ENCODE peak calls at places on chromosomes 11 and 22, in seven cellular contexts. One of them, this sample, is unnamed.

GRCh38 chr22:23888615-23889401 is 5.4 kb upstream of the MIF start:
- DNase-seq in stomach: no peak
- DNase-seq in transverse colon: no peak
- DNase-seq in IMR-90: peak
- DNase-seq in tibial nerve: no peak
- DNase-seq in esophagus muscularis mucosa: no peak
- DNase-seq in suprapubic skin: no peak
- DNase-seq in this sample: no peak

GRCh38 chr11:72781313-72782080 is 12.3 kb downstream of the STARD10 start:
- DNase-seq in suprapubic skin: no peak
- DNase-seq in transverse colon: peak
- DNase-seq in tibial nerve: no peak
- DNase-seq in IMR-90: no peak
- DNase-seq in stomach: peak
- DNase-seq in esophagus muscularis mucosa: no peak
- DNase-seq in this sample: no peak

GRCh38 chr11:59779487-59779886 is 24.3 kb downstream of the STX3 start:
- DNase-seq in tibial nerve: no peak
- DNase-seq in suprapubic skin: no peak
- DNase-seq in IMR-90: no peak
- DNase-seq in transverse colon: no peak
- DNase-seq in esophagus muscularis mucosa: no peak
- DNase-seq in stomach: no peak
- DNase-seq in this sample: no peak

GRCh38 chr22:46951973-46952372 is 189.5 kb downstream of the TBC1D22A start:
- DNase-seq in tibial nerve: no peak
- DNase-seq in IMR-90: no peak
- DNase-seq in esophagus muscularis mucosa: no peak
- DNase-seq in transverse colon: peak
- DNase-seq in suprapubic skin: peak
- DNase-seq in stomach: peak
- DNase-seq in this sample: peak

GRCh38 chr11:14638561-14638960 is 5.0 kb upstream of the PDE3B start:
- DNase-seq in tibial nerve: no peak
- DNase-seq in suprapubic skin: no peak
- DNase-seq in transverse colon: peak
- DNase-seq in IMR-90: no peak
- DNase-seq in stomach: no peak
- DNase-seq in esophagus muscularis mucosa: no peak
- DNase-seq in this sample: no peak

GRCh38 chr11:133907841-133908241 is 48.9 kb downstream of the IGSF9B start:
- DNase-seq in IMR-90: no peak
- DNase-seq in transverse colon: no peak
- DNase-seq in esophagus muscularis mucosa: no peak
- DNase-seq in stomach: no peak
- DNase-seq in suprapubic skin: no peak
- DNase-seq in tibial nerve: no peak
- DNase-seq in this sample: no peak

GRCh38 chr22:23264610-23265388 is 84.5 kb downstream of the BCR start:
- DNase-seq in stomach: peak
- DNase-seq in suprapubic skin: no peak
- DNase-seq in IMR-90: no peak
- DNase-seq in transverse colon: no peak
- DNase-seq in tibial nerve: no peak
- DNase-seq in esophagus muscularis mucosa: no peak
- DNase-seq in this sample: no peak

GRCh38 chr11:1827095-1827797 is 7.5 kb upstream of the SYT8 start:
- DNase-seq in tibial nerve: peak
- DNase-seq in suprapubic skin: no peak
- DNase-seq in transverse colon: peak
- DNase-seq in esophagus muscularis mucosa: no peak
- DNase-seq in IMR-90: peak
- DNase-seq in stomach: peak
- DNase-seq in this sample: peak

GRCh38 chr22:35688913-35689675 is 28.6 kb upstream of the APOL5 start:
- DNase-seq in esophagus muscularis mucosa: no peak
- DNase-seq in stomach: no peak
- DNase-seq in tibial nerve: no peak
- DNase-seq in suprapubic skin: no peak
- DNase-seq in IMR-90: peak
- DNase-seq in transverse colon: no peak
- DNase-seq in this sample: no peak

GRCh38 chr11:47233051-47233450 is 15.6 kb downstream of the ACP2 start:
- DNase-seq in esophagus muscularis mucosa: no peak
- DNase-seq in suprapubic skin: no peak
- DNase-seq in IMR-90: no peak
- DNase-seq in stomach: peak
- DNase-seq in transverse colon: no peak
- DNase-seq in tibial nerve: no peak
- DNase-seq in this sample: no peak

GRCh38 chr11:47233989-47234668 is 14.5 kb downstream of the ACP2 start:
- DNase-seq in esophagus muscularis mucosa: no peak
- DNase-seq in tibial nerve: no peak
- DNase-seq in suprapubic skin: no peak
- DNase-seq in transverse colon: peak
- DNase-seq in IMR-90: peak
- DNase-seq in stomach: no peak
- DNase-seq in this sample: peak

GRCh38 chr11:47234669-47235075 is 13.9 kb downstream of the ACP2 start:
- DNase-seq in transverse colon: peak
- DNase-seq in tibial nerve: no peak
- DNase-seq in stomach: peak
- DNase-seq in IMR-90: peak
- DNase-seq in esophagus muscularis mucosa: no peak
- DNase-seq in suprapubic skin: no peak
- DNase-seq in this sample: no peak

GRCh38 chr11:47236482-47236881 is 12.1 kb downstream of the ACP2 start:
- DNase-seq in IMR-90: peak
- DNase-seq in suprapubic skin: no peak
- DNase-seq in tibial nerve: no peak
- DNase-seq in stomach: no peak
- DNase-seq in transverse colon: no peak
- DNase-seq in esophagus muscularis mucosa: no peak
- DNase-seq in this sample: no peak

DNA sequence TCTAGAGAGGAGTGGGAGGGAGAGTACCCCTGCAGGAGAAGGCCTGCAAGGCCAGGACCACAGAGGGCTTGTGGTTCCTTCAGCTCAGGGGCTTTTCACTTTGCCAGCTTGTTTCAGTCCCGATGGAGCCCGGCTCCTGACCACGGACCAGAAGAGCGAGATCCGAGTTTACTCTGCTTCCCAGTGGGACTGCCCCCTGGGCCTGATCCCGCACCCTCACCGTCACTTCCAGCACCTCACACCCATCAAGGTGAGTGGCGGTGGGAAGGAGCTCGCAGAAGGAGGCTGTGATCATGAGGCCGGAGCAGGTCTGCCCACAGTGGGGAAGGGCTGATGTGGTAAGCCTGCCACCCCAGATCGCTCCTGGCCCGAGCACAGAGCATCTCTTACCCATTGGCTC is 13.5 kb downstream of the ACP2 start:
- DNase-seq in IMR-90: no peak
- DNase-seq in transverse colon: no peak
- DNase-seq in tibial nerve: no peak
- DNase-seq in stomach: no peak
- DNase-seq in suprapubic skin: no peak
- DNase-seq in esophagus muscularis mucosa: no peak
- DNase-seq in this sample: no peak
- TF ChIP-seq POLR2A in IMR-90: no peak
- TF ChIP-seq POLR2A in transverse colon: no peak
- TF ChIP-seq POLR2A in tibial nerve: no peak
- TF ChIP-seq POLR2A in stomach: no peak
- TF ChIP-seq POLR2A in suprapubic skin: no peak
- TF ChIP-seq POLR2A in esophagus muscularis mucosa: no peak
- TF ChIP-seq POLR2A in this sample: no peak

DNA sequence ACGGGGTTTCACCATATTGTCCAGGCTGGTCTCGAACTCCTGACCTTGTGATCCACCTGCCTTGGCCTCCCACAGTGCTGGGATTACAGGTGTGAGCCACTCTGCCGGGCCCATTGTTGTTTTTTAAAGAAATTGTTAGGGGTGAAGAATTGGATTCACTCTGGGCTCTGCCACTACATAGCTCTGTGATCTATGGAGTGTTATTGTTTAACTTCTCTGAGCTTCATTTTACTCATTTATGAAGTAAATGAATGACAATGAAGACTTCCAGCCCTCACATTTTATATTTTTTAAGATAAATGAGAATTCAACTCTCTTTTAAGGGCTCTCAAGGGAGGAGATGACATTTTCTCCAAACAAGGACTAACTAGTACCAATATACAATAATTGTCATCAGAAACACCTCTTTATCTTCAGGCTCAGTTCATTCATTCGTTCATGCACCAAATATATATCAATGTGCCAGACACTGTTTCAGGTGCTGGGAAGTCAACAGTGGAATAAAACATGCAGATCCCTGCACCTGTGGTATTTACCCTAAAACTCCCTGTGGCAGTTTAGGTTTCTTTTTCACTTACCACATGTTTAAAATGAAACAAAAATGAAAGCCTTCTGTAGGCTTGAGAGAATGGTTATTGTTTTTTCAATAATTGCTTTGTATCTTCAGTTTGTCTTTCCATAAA is 23.5 kb upstream of the GRAMD1B start:
- DNase-seq in tibial nerve: no peak
- DNase-seq in suprapubic skin: no peak
- DNase-seq in IMR-90: no peak
- DNase-seq in stomach: no peak
- DNase-seq in transverse colon: no peak
- DNase-seq in esophagus muscularis mucosa: no peak
- DNase-seq in this sample: no peak
- H3K4me3 ChIP-seq in tibial nerve: no peak
- H3K4me3 ChIP-seq in suprapubic skin: no peak
- H3K4me3 ChIP-seq in IMR-90: no peak
- H3K4me3 ChIP-seq in stomach: no peak
- H3K4me3 ChIP-seq in transverse colon: no peak
- H3K4me3 ChIP-seq in esophagus muscularis mucosa: no peak
- H3K4me3 ChIP-seq in this sample: no peak

GRCh38 chr11:6321961-6322362 is 1.7 kb upstream of the CAVIN3 start:
- DNase-seq in esophagus muscularis mucosa: no peak
- DNase-seq in tibial nerve: no peak
- DNase-seq in transverse colon: no peak
- DNase-seq in stomach: no peak
- DNase-seq in suprapubic skin: no peak
- DNase-seq in IMR-90: peak
- DNase-seq in this sample: no peak

GRCh38 chr11:6319879-6320410 is 356 bp downstream of the CAVIN3 start:
- DNase-seq in suprapubic skin: peak
- DNase-seq in tibial nerve: peak
- DNase-seq in esophagus muscularis mucosa: peak
- DNase-seq in stomach: peak
- DNase-seq in transverse colon: peak
- DNase-seq in IMR-90: peak
- DNase-seq in this sample: peak

GRCh38 chr11:6320411-6321207 is at the start of gene CAVIN3:
- DNase-seq in stomach: peak
- DNase-seq in suprapubic skin: peak
- DNase-seq in IMR-90: peak
- DNase-seq in transverse colon: peak
- DNase-seq in tibial nerve: peak
- DNase-seq in esophagus muscularis mucosa: peak
- DNase-seq in this sample: peak

GRCh38 chr11:6321356-6321755 is 1.1 kb upstream of the CAVIN3 start:
- DNase-seq in suprapubic skin: no peak
- DNase-seq in stomach: no peak
- DNase-seq in IMR-90: no peak
- DNase-seq in esophagus muscularis mucosa: no peak
- DNase-seq in tibial nerve: no peak
- DNase-seq in transverse colon: no peak
- DNase-seq in this sample: peak

GRCh38 chr11:6319001-6319878 is 1.1 kb downstream of the CAVIN3 start:
- DNase-seq in suprapubic skin: no peak
- DNase-seq in esophagus muscularis mucosa: no peak
- DNase-seq in transverse colon: peak
- DNase-seq in stomach: peak
- DNase-seq in IMR-90: peak
- DNase-seq in tibial nerve: no peak
- DNase-seq in this sample: peak
- TF ChIP-seq CTCF in suprapubic skin: no peak
- TF ChIP-seq CTCF in esophagus muscularis mucosa: no peak
- TF ChIP-seq CTCF in transverse colon: no peak
- TF ChIP-seq CTCF in stomach: no peak
- TF ChIP-seq CTCF in IMR-90: no peak
- TF ChIP-seq CTCF in tibial nerve: no peak
- TF ChIP-seq CTCF in this sample: no peak

GRCh38 chr11:13277719-13278619 is at the start of gene BMAL1:
- DNase-seq in suprapubic skin: peak
- DNase-seq in esophagus muscularis mucosa: peak
- DNase-seq in IMR-90: no peak
- DNase-seq in transverse colon: peak
- DNase-seq in tibial nerve: peak
- DNase-seq in stomach: peak
- DNase-seq in this sample: peak

GRCh38 chr11:13279487-13279834 is 1.9 kb downstream of the BMAL1 start:
- DNase-seq in tibial nerve: no peak
- DNase-seq in IMR-90: no peak
- DNase-seq in suprapubic skin: no peak
- DNase-seq in esophagus muscularis mucosa: no peak
- DNase-seq in stomach: no peak
- DNase-seq in transverse colon: no peak
- DNase-seq in this sample: no peak

GRCh38 chr11:13276454-13276851 is 1.1 kb upstream of the BMAL1 start:
- DNase-seq in tibial nerve: no peak
- DNase-seq in esophagus muscularis mucosa: no peak
- DNase-seq in suprapubic skin: no peak
- DNase-seq in stomach: no peak
- DNase-seq in transverse colon: peak
- DNase-seq in IMR-90: no peak
- DNase-seq in this sample: no peak

GRCh38 chr11:13278620-13279486 is 1.3 kb downstream of the BMAL1 start:
- DNase-seq in suprapubic skin: no peak
- DNase-seq in stomach: no peak
- DNase-seq in esophagus muscularis mucosa: no peak
- DNase-seq in transverse colon: peak
- DNase-seq in IMR-90: no peak
- DNase-seq in tibial nerve: no peak
- DNase-seq in this sample: no peak

DNA sequence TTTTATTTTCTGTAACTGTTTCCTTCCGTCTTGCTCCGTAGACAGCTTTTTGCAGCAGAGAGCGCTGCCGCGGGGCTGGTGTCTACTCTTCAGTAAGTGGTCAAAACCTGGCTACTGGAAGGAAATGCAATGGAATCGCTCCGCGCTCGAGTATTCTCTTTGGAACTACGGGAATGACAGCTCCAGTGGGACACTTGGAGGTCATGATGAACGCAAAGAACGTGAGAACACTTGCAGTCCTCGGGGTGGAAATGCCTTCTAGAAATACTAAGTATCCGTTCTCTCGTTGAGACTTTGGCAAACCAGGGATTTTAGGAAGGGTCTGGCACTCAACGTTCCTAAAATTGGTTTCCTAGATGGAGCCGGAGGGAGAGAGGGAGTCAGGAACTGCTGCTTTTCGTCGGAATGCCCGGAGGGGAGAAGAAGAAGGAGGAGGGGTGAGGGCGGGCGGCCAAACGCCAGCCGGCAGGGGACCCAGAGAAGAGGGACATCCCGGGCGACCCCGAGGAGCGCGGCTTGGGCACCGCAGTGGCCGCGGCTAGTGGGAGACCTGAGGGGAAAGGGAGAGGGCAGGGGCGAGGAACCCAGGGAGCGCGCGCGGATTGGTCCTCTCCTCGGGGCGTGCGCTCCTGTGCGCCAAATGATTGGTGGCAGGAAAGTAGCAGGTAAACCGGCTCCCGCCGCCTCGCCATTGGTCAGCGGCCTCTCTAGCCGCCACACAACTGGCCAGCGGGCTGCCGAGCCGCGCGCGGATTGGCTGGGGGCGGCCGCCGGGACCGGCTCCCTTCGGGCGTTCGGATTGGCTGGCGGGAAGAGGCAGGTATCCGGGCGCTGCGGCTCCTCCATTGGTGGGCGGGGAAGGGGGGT is 505 bp upstream of the BMAL1 start:
- DNase-seq in esophagus muscularis mucosa: peak
- DNase-seq in tibial nerve: peak
- DNase-seq in IMR-90: peak
- DNase-seq in suprapubic skin: peak
- DNase-seq in stomach: peak
- DNase-seq in transverse colon: peak
- DNase-seq in this sample: peak
- TF ChIP-seq POLR2A in esophagus muscularis mucosa: peak
- TF ChIP-seq POLR2A in tibial nerve: peak
- TF ChIP-seq POLR2A in IMR-90: no peak
- TF ChIP-seq POLR2A in suprapubic skin: peak
- TF ChIP-seq POLR2A in stomach: no peak
- TF ChIP-seq POLR2A in transverse colon: peak
- TF ChIP-seq POLR2A in this sample: peak

This sample was measured in lower leg skin.